ENCODE peak calls at places on chromosomes 12 and 14, in five cellular contexts. M is neural crest cell, B is left ventricle myocardium inferior, L is IMR-90, H is gastrocnemius medialis. A is an unnamed sample.

GRCh38 chr12:109951136-109951535 is 45.0 kb downstream of the GIT2 start:
- DNase-seq in B (no peak), L (peak; percentile 96), H (no peak), M (no peak), A (no peak)

GRCh38 chr12:113829212-113829611 is 136.9 kb downstream of the RBM19 start:
- DNase-seq in H (no peak), M (no peak), B (no peak), L (no peak), A (no peak)

GRCh38 chr12:12350868-12351463 is 924 bp upstream of the MANSC1 start:
- DNase-seq in L (peak; percentile 26), M (no peak), B (no peak), H (no peak), A (no peak)

GRCh38 chr12:113359939-113360748 is 1.8 kb downstream of the PLBD2 start:
- DNase-seq in H (peak; percentile 37), M (no peak), L (no peak), B (peak; percentile 23), A (no peak)

GRCh38 chr12:78146365-78146772 is 315.7 kb downstream of the NAV3 start:
- DNase-seq in L (peak; percentile 62), M (no peak), B (no peak), H (no peak), A (peak; percentile 5)

GRCh38 chr12:24788886-24789285 is 160.0 kb downstream of the BCAT1 start:
- DNase-seq in B (no peak), H (no peak), M (no peak), L (no peak), A (no peak)

GRCh38 chr14:22524784-22525161 is 64.3 kb downstream of the DAD1 start:
- DNase-seq in L (peak; percentile 45), B (no peak), H (no peak), M (no peak), A (no peak)

GRCh38 chr12:7907009-7907408 is 29.0 kb downstream of the SLC2A3 start:
- DNase-seq in M (peak; percentile 5), B (no peak), L (peak; percentile 61), H (no peak), A (no peak)

GRCh38 chr14:95123895-95124579 is 33.3 kb downstream of the DICER1 start:
- DNase-seq in M (no peak), H (peak; percentile 92), L (no peak), B (peak; percentile 62), A (no peak)

GRCh38 chr12:93707836-93708235 is 30.7 kb downstream of the CRADD start:
- DNase-seq in B (no peak), M (no peak), L (peak; percentile 34), H (no peak), A (no peak)

GRCh38 chr14:59140441-59140840 is 48.0 kb upstream of the DAAM1 start:
- DNase-seq in L (no peak), M (no peak), H (no peak), B (no peak), A (no peak)

GRCh38 chr14:77140937-77141591 is 527 bp downstream of the ZDHHC22 start:
- DNase-seq in L (peak; percentile 18), B (no peak), H (no peak), M (peak; percentile 77), A (no peak)

GRCh38 chr14:59146484-59146883 is 42.0 kb upstream of the DAAM1 start:
- DNase-seq in H (no peak), L (no peak), B (no peak), M (no peak), A (no peak)

GRCh38 chr12:6272300-6273208 is 37.9 kb upstream of the PLEKHG6 start:
- DNase-seq in B (no peak), H (no peak), L (no peak), M (no peak), A (no peak)

GRCh38 chr12:57523706-57524614 is 1.3 kb downstream of the MBD6 start:
- DNase-seq in M (no peak), B (no peak), L (no peak), H (no peak), A (no peak)

GRCh38 chr12:57620936-57621496 is 9.8 kb downstream of the ARHGEF25 start:
- DNase-seq in L (no peak), B (no peak), H (no peak), M (no peak), A (no peak)

GRCh38 chr12:93802698-93803097 is 125.5 kb downstream of the CRADD start:
- DNase-seq in H (no peak), M (no peak), B (no peak), L (peak; percentile 47), A (no peak)

GRCh38 chr12:101204598-101205304 is 5.3 kb downstream of the SLC5A8 start:
- DNase-seq in H (no peak), L (no peak), B (no peak), M (no peak), A (no peak)

GRCh38 chr12:124904306-124905098 is 9.9 kb downstream of the UBC start:
- DNase-seq in L (peak; percentile 94), B (peak; percentile 83), M (peak; percentile 42), H (peak; percentile 92), A (peak; percentile 91)

GRCh38 chr12:29088611-29089219 is 60.4 kb upstream of the FAR2 start:
- DNase-seq in L (peak; percentile 16), H (no peak), B (no peak), M (no peak), A (no peak)

GRCh38 chr14:95069547-95069946 is 87.8 kb downstream of the DICER1 start:
- DNase-seq in B (no peak), M (no peak), H (no peak), L (no peak), A (no peak)

GRCh38 chr12:55847603-55848329 is 5.0 kb upstream of the MMP19 start:
- DNase-seq in B (peak; percentile 89), L (peak; percentile 100), M (no peak), H (peak; percentile 86), A (peak; percentile 99)

GRCh38 chr12:117821480-117822175 is 147.2 kb downstream of the KSR2 start:
- DNase-seq in M (no peak), L (no peak), H (no peak), B (no peak), A (no peak)

GRCh38 chr12:1811281-1811947 is 9.0 kb upstream of the LRTM2 start:
- DNase-seq in L (peak; percentile 52), H (no peak), M (no peak), B (no peak), A (no peak)

GRCh38 chr14:104892517-104893434 is 27.7 kb downstream of the CEP170B start:
- DNase-seq in M (no peak), B (no peak), L (no peak), H (no peak), A (no peak)

DNA sequence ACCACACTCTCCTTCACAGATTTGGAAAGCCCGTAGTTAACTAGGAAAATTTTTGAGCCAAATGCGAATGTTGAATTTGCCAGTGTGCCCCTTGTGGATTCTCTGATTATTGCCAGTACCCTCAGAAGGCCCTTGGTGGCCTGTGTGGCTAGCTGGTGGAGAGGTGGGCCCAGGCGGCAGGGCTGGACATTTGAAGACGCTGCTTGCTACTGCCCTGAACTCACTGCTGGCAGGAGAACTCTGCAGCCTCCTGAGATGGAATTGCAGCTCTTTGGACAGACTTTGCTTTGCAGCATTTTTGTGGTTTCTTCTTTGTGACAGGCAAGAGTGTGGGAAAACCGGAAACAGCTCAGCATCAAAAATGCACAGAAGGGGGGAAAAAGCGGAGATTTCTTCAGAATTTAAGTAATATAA is 97.6 kb downstream of the TGFB3 start:
- DNase-seq in B (no peak), M (no peak), H (no peak), L (peak; percentile 86), A (no peak)
- TF ChIP-seq CTCF in B (peak; percentile 19), M (peak; percentile 36), H (no peak), L (peak; percentile 30), A (peak; percentile 39)

GRCh38 chr14:69190191-69190590 is 1.1 kb upstream of the EXD2 start:
- DNase-seq in B (no peak), M (no peak), H (no peak), L (no peak), A (no peak)

GRCh38 chr14:69191340-69192111 is at the start of gene EXD2:
- DNase-seq in B (peak; percentile 87), H (peak; percentile 87), L (peak; percentile 80), M (peak; percentile 66), A (peak; percentile 49)
- TF ChIP-seq CTCF in B (no peak), H (no peak), L (no peak), M (no peak), A (no peak)

GRCh38 chr14:86955955-86956354 is 1037.0 kb downstream of the GALC start:
- DNase-seq in M (no peak), L (no peak), H (no peak), B (no peak), A (no peak)

GRCh38 chr14:86961106-86961716 is 1031.8 kb downstream of the GALC start:
- DNase-seq in H (no peak), L (peak; percentile 3), M (no peak), B (no peak), A (no peak)
- TF ChIP-seq CTCF in H (no peak), L (peak; percentile 31), M (peak; percentile 66), B (peak; percentile 18), A (peak; percentile 40)

GRCh38 chr12:98320026-98320425 is 195.4 kb upstream of the TMPO start:
- DNase-seq in B (no peak), H (no peak), L (peak; percentile 6), M (no peak), A (no peak)
- TF ChIP-seq CTCF in B (no peak), H (no peak), L (no peak), M (no peak), A (no peak)